ENCODE peak calls at places on chromosome 4, in six cellular contexts. K, I, X, G, W and V are unnamed samples.

GRCh38 chr4:1225272-1226166 is 23.4 kb downstream of the CTBP1 start:
- DNase-seq in X (no peak), G (no peak), I (no peak), K (no peak), W (no peak), V (no peak)

GRCh38 chr4:153643406-153644016 is 40.6 kb upstream of the TLR2 start:
- DNase-seq in X (peak; percentile 56), G (peak; percentile 54), K (peak; percentile 50), I (peak; percentile 60), W (peak; percentile 66), V (peak; percentile 74)

GRCh38 chr4:88779431-88779830 is 81.8 kb upstream of the NAP1L5 start:
- DNase-seq in W (no peak), K (no peak), X (peak; percentile 82), G (no peak), I (no peak), V (no peak)

GRCh38 chr4:106898621-106899230 is 137.4 kb downstream of the DKK2 start:
- DNase-seq in G (peak; percentile 36), W (peak; percentile 32), K (no peak), X (peak; percentile 61), I (peak; percentile 44), V (peak; percentile 69)

GRCh38 chr4:157838366-157838765 is 334.5 kb downstream of the GASK1B start:
- DNase-seq in I (no peak), G (no peak), K (no peak), X (no peak), W (no peak), V (no peak)

GRCh38 chr4:19748911-19749473 is 502.7 kb upstream of the SLIT2 start:
- DNase-seq in I (no peak), W (no peak), G (no peak), K (no peak), X (no peak), V (no peak)

GRCh38 chr4:171621646-171622045 is 191.6 kb upstream of the GALNTL6 start:
- DNase-seq in G (no peak), X (no peak), I (no peak), K (no peak), W (no peak), V (no peak)

GRCh38 chr4:124738994-124739393 is 26.5 kb upstream of the ANKRD50 start:
- DNase-seq in K (no peak), X (no peak), W (no peak), I (no peak), G (no peak), V (no peak)

GRCh38 chr4:85243857-85244256 is 231.1 kb upstream of the ARHGAP24 start:
- DNase-seq in K (no peak), W (no peak), G (no peak), X (no peak), I (no peak), V (no peak)

GRCh38 chr4:106238819-106239420 is 77.1 kb downstream of the TBCK start:
- DNase-seq in K (no peak), G (peak; percentile 45), X (peak; percentile 40), I (peak; percentile 50), W (peak; percentile 61), V (peak; percentile 52)

GRCh38 chr4:99642725-99643489 is 14.7 kb downstream of the C4orf54 start:
- DNase-seq in G (no peak), K (no peak), X (no peak), I (no peak), W (no peak), V (no peak)

GRCh38 chr4:159177265-159178146 is 74.6 kb downstream of the RAPGEF2 start:
- DNase-seq in W (no peak), I (no peak), X (no peak), G (no peak), K (no peak), V (no peak)

GRCh38 chr4:113278324-113278934 is 229.0 kb downstream of the ANK2 start:
- DNase-seq in W (peak; percentile 71), G (peak; percentile 48), I (peak; percentile 70), X (peak; percentile 70), K (peak; percentile 23), V (peak; percentile 77)

GRCh38 chr4:182202650-182203049 is 40.6 kb upstream of the TENM3 start:
- DNase-seq in G (no peak), X (no peak), K (no peak), I (no peak), W (no peak), V (no peak)

GRCh38 chr4:2135083-2135482 is 76.0 kb downstream of the NAT8L start:
- DNase-seq in G (no peak), K (no peak), I (no peak), X (peak; percentile 39), W (no peak), V (peak; percentile 62)

GRCh38 chr4:126603851-126604250 is 1028.9 kb upstream of the INTU start:
- DNase-seq in I (no peak), K (no peak), G (no peak), X (peak; percentile 3), W (no peak), V (no peak)

GRCh38 chr4:36363024-36363423 is 81.6 kb downstream of the DTHD1 start:
- DNase-seq in X (no peak), K (no peak), I (peak; percentile 25), G (no peak), W (no peak), V (no peak)

GRCh38 chr4:61799794-61800193 is 599.7 kb downstream of the ADGRL3 start:
- DNase-seq in K (no peak), G (no peak), W (no peak), I (no peak), X (no peak), V (no peak)

GRCh38 chr4:53713767-53714166 is 122.5 kb upstream of the LNX1 start:
- DNase-seq in W (no peak), I (no peak), X (no peak), K (no peak), G (no peak), V (peak; percentile 19)

GRCh38 chr4:183333983-183334382 is 11.8 kb upstream of the CLDN24 start:
- DNase-seq in G (no peak), K (no peak), I (peak; percentile 66), W (peak; percentile 81), X (peak; percentile 38), V (no peak)

GRCh38 chr4:86048426-86048825 is 311.4 kb downstream of the MAPK10 start:
- DNase-seq in G (no peak), X (no peak), W (no peak), K (no peak), I (no peak), V (no peak)

GRCh38 chr4:176383273-176384077 is 63.7 kb downstream of the SPCS3 start:
- DNase-seq in I (no peak), X (peak; percentile 95), W (no peak), G (no peak), K (no peak), V (no peak)

GRCh38 chr4:183438458-183439113 is 5.8 kb upstream of the CDKN2AIP start:
- DNase-seq in X (peak; percentile 94), K (no peak), G (no peak), W (peak; percentile 70), I (peak; percentile 86), V (no peak)

GRCh38 chr4:21664355-21664754 is 284.2 kb downstream of the KCNIP4 start:
- DNase-seq in X (no peak), W (no peak), G (no peak), I (no peak), K (no peak), V (no peak)

GRCh38 chr4:78781086-78781630 is 5.0 kb downstream of the BMP2K start:
- DNase-seq in G (no peak), W (no peak), I (no peak), X (no peak), K (no peak), V (no peak)

GRCh38 chr4:78779280-78779679 is 3.1 kb downstream of the BMP2K start:
- DNase-seq in I (no peak), W (no peak), K (no peak), G (no peak), X (no peak), V (no peak)

GRCh38 chr4:78781925-78782324 is 5.8 kb downstream of the BMP2K start:
- DNase-seq in W (no peak), G (no peak), K (no peak), X (no peak), I (no peak), V (peak; percentile 46)

GRCh38 chr4:78778530-78778929 is 2.4 kb downstream of the BMP2K start:
- DNase-seq in K (no peak), X (no peak), I (no peak), W (no peak), G (no peak), V (no peak)

GRCh38 chr4:78780093-78780492 is 3.9 kb downstream of the BMP2K start:
- DNase-seq in G (no peak), I (no peak), X (no peak), K (no peak), W (no peak), V (no peak)
- H3K4me3 ChIP-seq in G (peak overlapping the region; percentile 89), I (no peak overlapping the region), X (no peak overlapping the region), K (peak overlapping the region; percentile 99), W (no peak overlapping the region), V (peak overlapping the region; percentile 96)

DNA sequence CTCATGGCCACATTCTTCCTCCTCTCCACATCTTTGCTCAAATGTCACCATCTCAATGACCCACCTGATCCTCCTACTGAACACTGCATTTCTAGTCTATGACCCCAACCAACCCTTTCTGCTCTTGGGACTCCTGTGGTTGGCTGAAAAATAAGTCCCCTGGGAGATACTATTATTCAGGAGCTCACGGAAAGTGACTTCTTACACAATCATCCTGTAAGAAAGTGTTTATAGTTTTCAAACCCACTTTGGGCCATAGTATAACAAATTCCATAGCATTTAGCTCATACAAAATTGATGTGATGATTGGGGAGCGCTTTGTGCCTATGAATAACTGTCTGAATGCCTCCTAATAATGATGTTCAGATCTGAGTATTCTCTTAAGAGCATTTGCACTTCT is 161.4 kb upstream of the HS3ST1 start:
- DNase-seq in X (no peak), I (no peak), W (no peak), K (no peak), G (no peak), V (no peak)
- TF ChIP-seq MAX in X (no peak), I (no peak), W (no peak), K (no peak), G (no peak), V (no peak)

DNA sequence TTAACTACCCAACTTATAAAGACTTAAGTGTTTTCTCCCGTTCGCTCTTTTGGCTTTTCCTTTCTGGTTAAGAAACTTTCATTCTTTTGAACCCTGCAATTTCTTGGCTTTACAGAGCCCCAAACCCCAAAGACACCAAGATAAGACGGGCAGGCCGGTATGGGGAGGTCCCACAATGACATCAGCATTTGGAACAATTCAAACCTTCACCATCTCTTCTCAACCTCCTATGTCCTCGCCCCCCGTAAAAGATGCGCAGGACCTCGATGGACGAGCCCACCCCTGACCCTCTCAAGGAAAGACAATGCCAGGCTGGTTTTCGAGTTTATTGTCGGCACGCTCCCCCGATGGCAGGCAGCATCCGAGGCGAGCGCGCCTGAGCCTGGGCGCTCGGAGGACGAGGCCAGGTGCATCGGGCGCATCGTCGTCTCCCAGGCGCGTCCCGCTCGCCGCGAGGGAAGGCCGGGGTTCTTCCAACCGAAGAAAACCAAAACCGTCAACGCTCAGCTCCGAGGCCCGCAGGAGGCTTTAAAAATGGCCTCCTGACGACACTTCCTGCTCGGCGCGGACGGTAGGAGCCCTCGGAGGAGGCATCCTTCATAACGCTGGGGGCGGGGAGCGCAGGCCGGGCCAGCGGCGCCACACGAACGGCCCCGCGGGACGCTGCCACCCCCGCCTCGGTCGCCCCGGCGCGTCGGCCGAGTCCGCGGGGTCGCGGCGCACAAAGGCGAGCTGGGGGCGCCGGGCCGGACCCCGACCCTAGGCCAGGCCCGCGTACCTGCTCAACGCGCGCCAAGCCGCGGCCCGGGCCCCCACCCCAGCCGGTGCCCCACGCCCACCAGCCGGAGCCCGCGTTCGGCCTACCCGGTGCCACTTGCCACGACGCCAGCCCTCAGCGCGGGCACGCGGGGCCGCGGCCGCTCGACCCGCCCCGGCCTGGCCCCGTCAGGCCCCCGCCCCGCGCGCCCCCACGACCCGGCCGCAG is 664 bp downstream of the ZNF518B start:
- DNase-seq in I (peak; percentile 56), K (no peak), G (peak; percentile 20), W (no peak), X (peak; percentile 56), V (peak; percentile 16)
- TF ChIP-seq MYC in I (no peak), K (no peak), G (no peak), W (no peak), X (no peak), V (no peak)

GRCh38 chr4:102447413-102447812 is 53.7 kb upstream of the NFKB1 start:
- DNase-seq in I (no peak), X (no peak), G (no peak), K (no peak), W (no peak), V (no peak)
- H3K4me3 ChIP-seq in I (no peak overlapping the region), X (no peak overlapping the region), G (no peak overlapping the region), K (no peak overlapping the region), W (no peak overlapping the region), V (no peak overlapping the region)